ENCODE peak calls at places on chromosomes 12 and 14, in ten cellular contexts. B, R, V, Q, F, C, S, Y, D and E are unnamed samples.
A peak's percentile ranks its signal among the peaks of the same experiment; 100 is the strongest.

GRCh38 chr12:123250471-123251383 is 17.5 kb downstream of the MTRFR start:
- DNase-seq in Y (no peak), Q (peak; percentile 80), D (no peak), C (no peak), F (no peak), V (no peak), S (no peak), R (no peak), B (no peak), E (no peak)

GRCh38 chr14:68637106-68638021 is 155.5 kb downstream of the ZFP36L1 start:
- DNase-seq in C (peak; percentile 54), Y (no peak), Q (no peak), F (no peak), B (no peak), V (no peak), R (peak; percentile 62), S (no peak), D (no peak), E (no peak)

GRCh38 chr14:26204954-26205479 is 392.8 kb downstream of the NOVA1 start:
- DNase-seq in Y (peak; percentile 46), Q (no peak), B (no peak), F (no peak), C (peak; percentile 39), R (peak; percentile 18), S (no peak), D (no peak), V (peak; percentile 62), E (no peak)

GRCh38 chr14:31690056-31690455 is 128.9 kb downstream of the NUBPL start:
- DNase-seq in Y (no peak), R (no peak), F (no peak), D (no peak), Q (no peak), V (no peak), C (no peak), B (no peak), S (no peak), E (no peak)

GRCh38 chr14:105883066-105884005 is 357.0 kb downstream of the TMEM121 start:
- DNase-seq in F (no peak), R (no peak), V (no peak), B (no peak), D (peak; percentile 1), Y (no peak), Q (no peak), S (no peak), C (peak; percentile 9), E (no peak)

GRCh38 chr12:68981536-68981935 is 48.6 kb upstream of the CPM start:
- DNase-seq in V (no peak), F (no peak), S (no peak), Q (no peak), B (no peak), C (no peak), R (peak; percentile 83), D (no peak), Y (no peak), E (no peak)

GRCh38 chr12:32126720-32127119 is 20.1 kb downstream of the BICD1 start:
- DNase-seq in Q (no peak), D (no peak), Y (no peak), C (no peak), B (no peak), V (no peak), F (no peak), S (no peak), R (peak; percentile 68), E (peak; percentile 22)

GRCh38 chr14:76810953-76811400 is 1.7 kb downstream of the ANGEL1 start:
- DNase-seq in Q (peak; percentile 6), C (no peak), Y (no peak), R (peak; percentile 52), B (no peak), S (no peak), V (peak; percentile 50), D (no peak), F (no peak), E (peak; percentile 42)

GRCh38 chr14:61076531-61076930 is 95.5 kb downstream of the SLC38A6 start:
- DNase-seq in R (peak; percentile 77), C (no peak), B (no peak), V (no peak), F (no peak), Y (no peak), D (no peak), Q (peak; percentile 85), S (no peak), E (peak; percentile 74)

GRCh38 chr14:74907744-74908143 is 15.3 kb downstream of the RPS6KL1 start:
- DNase-seq in Y (no peak), B (no peak), R (no peak), S (no peak), Q (no peak), V (no peak), C (no peak), F (no peak), D (no peak), E (no peak)

GRCh38 chr14:94129111-94129757 is at the start of gene IFI27L2:
- DNase-seq in Y (no peak), R (peak; percentile 82), D (peak; percentile 61), Q (peak; percentile 81), B (peak; percentile 39), F (peak; percentile 87), C (peak; percentile 82), V (peak; percentile 93), S (peak; percentile 63), E (peak; percentile 89)

GRCh38 chr14:88613552-88614010 is 50.7 kb downstream of the ZC3H14 start:
- DNase-seq in Q (no peak), C (no peak), F (no peak), R (peak; percentile 65), S (no peak), V (no peak), B (no peak), D (no peak), Y (no peak), E (peak; percentile 95)

GRCh38 chr12:19483727-19484126 is 44.4 kb downstream of the AEBP2 start:
- DNase-seq in C (no peak), V (no peak), B (no peak), R (peak; percentile 31), D (no peak), S (no peak), Q (no peak), F (no peak), Y (no peak), E (no peak)

GRCh38 chr12:96063046-96063445 is 27.7 kb upstream of the LTA4H start:
- DNase-seq in Y (no peak), D (no peak), F (no peak), R (peak; percentile 57), S (no peak), V (no peak), Q (no peak), C (no peak), B (no peak), E (peak; percentile 35)

GRCh38 chr12:129615001-129615400 is 288.8 kb downstream of the TMEM132D start:
- DNase-seq in C (no peak), V (no peak), R (no peak), F (no peak), B (no peak), Y (no peak), D (no peak), S (no peak), Q (no peak), E (no peak)

GRCh38 chr12:105222726-105223357 is 13.1 kb downstream of the APPL2 start:
- DNase-seq in F (no peak), D (no peak), C (no peak), R (no peak), S (no peak), V (no peak), B (no peak), Q (no peak), Y (no peak), E (no peak)

GRCh38 chr12:26878661-26879119 is 45.7 kb upstream of the ITPR2 start:
- DNase-seq in V (no peak), R (no peak), Y (no peak), Q (peak; percentile 67), S (no peak), C (peak; percentile 87), D (no peak), F (peak; percentile 38), B (no peak), E (peak; percentile 32)

GRCh38 chr12:34393086-34393820 is 371.0 kb downstream of the ALG10 start:
- DNase-seq in S (no peak), B (no peak), F (peak; percentile 3), Y (no peak), R (no peak), D (peak; percentile 2), Q (no peak), V (peak; percentile 21), C (peak; percentile 7), E (no peak)

GRCh38 chr14:102408729-102409128 is 46.0 kb downstream of the TECPR2 start:
- DNase-seq in V (no peak), C (no peak), S (no peak), R (no peak), D (no peak), F (no peak), Q (no peak), Y (no peak), B (no peak), E (no peak)

GRCh38 chr12:6230321-6231110 is 30.3 kb downstream of the CD9 start:
- DNase-seq in C (peak; percentile 42), Y (no peak), Q (no peak), F (peak; percentile 64), R (no peak), V (no peak), D (peak; percentile 57), B (peak; percentile 41), S (peak; percentile 37), E (no peak)

GRCh38 chr12:109462868-109463692 is 14.0 kb downstream of the KCTD10 start:
- DNase-seq in B (no peak), V (peak; percentile 48), Q (no peak), C (peak; percentile 83), F (no peak), D (no peak), Y (no peak), S (no peak), R (peak; percentile 97), E (peak; percentile 95)

GRCh38 chr12:69738351-69739286 is at the start of gene RAB3IP:
- DNase-seq in C (peak; percentile 89), D (peak; percentile 89), V (peak; percentile 99), Y (peak; percentile 46), R (peak; percentile 59), F (peak; percentile 98), B (peak; percentile 92), Q (peak; percentile 79), S (peak; percentile 97), E (peak; percentile 64)

GRCh38 chr12:78916845-78917480 is 52.4 kb downstream of the SYT1 start:
- DNase-seq in F (no peak), Y (no peak), D (no peak), B (no peak), C (no peak), Q (no peak), V (no peak), R (peak; percentile 34), S (no peak), E (peak; percentile 78)

GRCh38 chr12:89225401-89225800 is 126.9 kb downstream of the DUSP6 start:
- DNase-seq in S (peak; percentile 61), Y (no peak), R (peak; percentile 90), Q (peak; percentile 79), B (peak; percentile 28), D (peak; percentile 22), V (no peak), C (peak; percentile 13), F (no peak), E (peak; percentile 42)

GRCh38 chr12:12297201-12297830 is 30.5 kb upstream of the LRP6 start:
- DNase-seq in Q (no peak), S (no peak), F (no peak), R (no peak), C (no peak), V (no peak), Y (no peak), D (no peak), B (no peak), E (no peak)

GRCh38 chr12:6407206-6407954 is 23.4 kb downstream of the LTBR start:
- DNase-seq in Q (peak; percentile 28), F (no peak), R (no peak), Y (no peak), B (no peak), S (no peak), C (no peak), V (no peak), D (no peak), E (no peak)

GRCh38 chr12:131363841-131364425 is 347.0 kb upstream of the SFSWAP start:
- DNase-seq in D (no peak), F (no peak), C (no peak), B (no peak), Q (no peak), V (no peak), Y (no peak), S (no peak), R (no peak), E (no peak)

GRCh38 chr14:90632451-90632850 is 183.8 kb downstream of the TTC7B start:
- DNase-seq in B (no peak), C (no peak), R (no peak), F (no peak), Q (no peak), D (no peak), V (no peak), Y (no peak), S (no peak), E (no peak)